ENCODE peak calls at places on chromosomes 13 and 19, in six cellular contexts. W is heart right ventricle, X is SK-N-DZ, L is WTC11, G is stromal cell of bone marrow, N is ACHN. U is an unnamed sample.
A peak's percentile ranks its signal among the peaks of the same experiment; 100 is the strongest.

GRCh38 chr19:46608581-46609345 is 7.6 kb downstream of the CALM3 start:
- DNase-seq in W (no peak), X (no peak), L (peak; percentile 4), G (no peak), N (no peak), U (no peak)

GRCh38 chr19:55069137-55069858 is 6.3 kb upstream of the RDH13 start:
- DNase-seq in W (peak; percentile 44), X (no peak), L (peak; percentile 50), G (no peak), N (no peak), U (peak; percentile 30)

GRCh38 chr13:101424381-101425155 is 8.3 kb upstream of the NALCN start:
- DNase-seq in W (no peak), X (no peak), L (no peak), G (peak; percentile 31), N (no peak), U (peak; percentile 36)

GRCh38 chr13:46553521-46553885 is 533 bp downstream of the LRCH1 start:
- DNase-seq in W (no peak), X (no peak), L (peak; percentile 33), G (no peak), N (no peak), U (no peak)

GRCh38 chr19:10095948-10096614 is 6.4 kb downstream of the ANGPTL6 start:
- DNase-seq in W (peak; percentile 77), X (peak; percentile 80), L (peak; percentile 87), G (peak; percentile 72), N (peak; percentile 87), U (peak; percentile 85)

GRCh38 chr19:51749979-51750378 is 1.7 kb downstream of the FPR1 start:
- DNase-seq in W (no peak), X (no peak), L (no peak), G (peak; percentile 79), N (peak; percentile 16), U (no peak)

GRCh38 chr13:113672002-113672651 is 5.1 kb downstream of the GRK1 start:
- DNase-seq in W (no peak), X (no peak), L (peak; percentile 12), G (no peak), N (no peak), U (no peak)

GRCh38 chr19:16078759-16079707 is 2.7 kb downstream of the TPM4 start:
- DNase-seq in W (peak; percentile 86), X (peak; percentile 88), L (no peak), G (peak; percentile 97), N (no peak), U (peak; percentile 97)

GRCh38 chr19:35347171-35347929 is at the start of gene FFAR1:
- DNase-seq in W (no peak), X (no peak), L (no peak), G (no peak), N (no peak), U (no peak)

GRCh38 chr19:54660967-54661366 is 1.8 kb upstream of the LILRB4 start:
- DNase-seq in W (no peak), X (no peak), L (no peak), G (no peak), N (no peak), U (no peak)

GRCh38 chr19:2345794-2346663 is 14.0 kb upstream of the TMPRSS9 start:
- DNase-seq in W (no peak), X (no peak), L (no peak), G (no peak), N (no peak), U (no peak)

GRCh38 chr19:14536926-14537692 is 7.7 kb downstream of the TECR start:
- DNase-seq in W (peak; percentile 83), X (peak; percentile 35), L (peak; percentile 96), G (no peak), N (no peak), U (no peak)

GRCh38 chr19:12139309-12139708 is 841 bp downstream of the ZNF20 start:
- DNase-seq in W (no peak), X (no peak), L (no peak), G (no peak), N (no peak), U (peak; percentile 19)

GRCh38 chr13:99971576-99972189 is at the start of gene ZIC5:
- DNase-seq in W (no peak), X (no peak), L (peak; percentile 94), G (no peak), N (no peak), U (peak; percentile 83)

GRCh38 chr19:33435706-33436359 is 62.3 kb downstream of the CEBPG start:
- DNase-seq in W (no peak), X (no peak), L (no peak), G (no peak), N (no peak), U (no peak)

GRCh38 chr19:44725251-44725650 is 23.3 kb upstream of the BCL3 start:
- DNase-seq in W (no peak), X (no peak), L (no peak), G (no peak), N (peak; percentile 50), U (no peak)